ENCODE peak calls at places on chromosomes 1 and 21, in ten cellular contexts. N is GM23338; W is CD8-positive, alpha-beta T cell; T is mammary epithelial cell; Y is heart left ventricle; F is endodermal cell; M is hepatocyte; I is psoas muscle; Q is HL-60; D is cardiac muscle cell. U is an unnamed sample.

GRCh38 chr1:224517171-224517570 is 82.6 kb upstream of the WDR26 start:
- DNase-seq in M (no peak), N (no peak), Y (no peak), I (no peak), D (no peak), T (no peak), W (no peak), F (no peak), Q (no peak), U (no peak)

GRCh38 chr1:242002528-242002927 is 3.6 kb upstream of the MAP1LC3C start:
- DNase-seq in Q (no peak), Y (no peak), W (no peak), T (no peak), D (no peak), F (no peak), I (no peak), N (no peak), M (no peak), U (no peak)

GRCh38 chr1:201530741-201531521 is 8.0 kb upstream of the NAV1 start:
- DNase-seq in D (peak; percentile 81), W (no peak), T (peak; percentile 70), N (peak; percentile 90), I (peak; percentile 88), Q (peak; percentile 61), Y (peak; percentile 89), F (peak; percentile 94), M (peak; percentile 90), U (no peak)

GRCh38 chr1:155598842-155599331 is 11.1 kb upstream of the MSTO1 start:
- DNase-seq in M (peak; percentile 39), F (peak; percentile 69), W (no peak), T (no peak), N (peak; percentile 56), I (no peak), Q (no peak), D (peak; percentile 12), Y (peak; percentile 14), U (no peak)

GRCh38 chr1:42957880-42958487 is 684 bp downstream of the SLC2A1 start:
- DNase-seq in F (peak; percentile 78), Y (peak; percentile 49), I (peak; percentile 44), D (peak; percentile 86), W (peak; percentile 60), Q (peak; percentile 26), M (peak; percentile 88), T (peak; percentile 63), N (peak; percentile 65), U (no peak)

GRCh38 chr21:14215971-14216621 is at the start of gene RBM11:
- DNase-seq in M (peak; percentile 95), T (peak; percentile 69), I (peak; percentile 50), F (peak; percentile 94), N (peak; percentile 95), W (peak; percentile 75), Q (peak; percentile 51), D (peak; percentile 92), Y (peak; percentile 33), U (peak; percentile 69)

GRCh38 chr1:234529661-234530237 is 50.8 kb upstream of the TARBP1 start:
- DNase-seq in F (no peak), Q (peak; percentile 62), I (no peak), T (no peak), W (no peak), N (no peak), M (no peak), D (no peak), Y (no peak), U (no peak)

GRCh38 chr1:212208978-212209644 is 76.1 kb upstream of the PPP2R5A start:
- DNase-seq in Y (no peak), Q (no peak), D (no peak), I (no peak), N (no peak), F (no peak), M (no peak), W (no peak), T (no peak), U (no peak)

GRCh38 chr1:170068923-170069322 is 5.6 kb downstream of the KIFAP3 start:
- DNase-seq in F (no peak), Q (no peak), N (no peak), W (no peak), T (no peak), Y (no peak), I (no peak), D (no peak), M (no peak), U (no peak)
- H3K4me3 ChIP-seq in F (no peak overlapping the region), Q (no peak overlapping the region), N (no peak overlapping the region), W (no peak overlapping the region), T (no peak overlapping the region), Y (peak overlapping the region; percentile 14), I (no peak overlapping the region), D (no peak overlapping the region), M (no peak overlapping the region), U (no peak overlapping the region)

DNA sequence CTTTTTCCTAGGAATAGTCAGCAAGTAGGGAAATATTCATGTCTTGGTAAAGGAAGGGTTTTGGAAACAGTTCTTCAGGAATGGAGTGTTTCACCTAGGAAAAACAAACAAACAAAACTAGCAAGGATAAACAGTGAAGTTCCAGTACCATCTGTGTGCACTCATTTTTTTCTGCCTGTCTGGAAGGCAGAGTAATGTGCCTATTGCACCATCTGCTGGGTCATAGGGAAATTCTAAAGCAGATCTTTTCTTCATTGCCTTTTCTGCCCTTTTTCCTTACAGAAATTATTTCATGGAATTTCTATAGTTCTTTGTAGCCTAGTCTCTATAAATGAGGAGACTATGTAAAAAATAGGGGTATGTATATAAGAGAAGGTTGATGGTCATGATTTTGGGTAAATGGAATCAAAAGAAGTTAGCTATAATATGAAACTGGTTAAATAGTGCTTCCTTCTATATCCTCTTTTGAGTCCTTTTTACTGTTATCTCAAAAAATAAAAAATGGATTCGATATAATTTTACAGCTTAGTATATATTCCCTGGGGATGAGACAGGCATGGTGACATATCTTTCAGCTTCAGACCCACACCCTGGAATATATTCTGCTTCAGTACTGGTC is 3.4 kb upstream of the HRNR start:
- DNase-seq in Q (no peak), M (no peak), F (no peak), N (peak; percentile 4), I (no peak), D (no peak), T (peak; percentile 42), W (no peak), Y (no peak), U (no peak)
- TF ChIP-seq CTCF in Q (no peak), M (no peak), F (no peak), N (peak; percentile 15), I (no peak), D (no peak), T (peak; percentile 7), W (no peak), Y (no peak), U (peak; percentile 65)

GRCh38 chr1:31366796-31367195 is 6.1 kb downstream of the FABP3 start:
- DNase-seq in W (no peak), N (peak; percentile 57), Q (no peak), I (no peak), M (no peak), D (no peak), T (no peak), Y (no peak), F (peak; percentile 63), U (no peak)

GRCh38 chr1:31368611-31369107 is 4.2 kb downstream of the FABP3 start:
- DNase-seq in I (no peak), W (no peak), T (no peak), D (peak; percentile 67), Q (no peak), F (no peak), N (no peak), M (no peak), Y (peak; percentile 73), U (no peak)

GRCh38 chr1:31362032-31362431 is 10.8 kb downstream of the FABP3 start:
- DNase-seq in I (no peak), Y (no peak), Q (no peak), T (no peak), W (no peak), N (no peak), D (no peak), F (no peak), M (no peak), U (no peak)

GRCh38 chr1:31361607-31362006 is 11.3 kb downstream of the FABP3 start:
- DNase-seq in Q (no peak), Y (no peak), F (no peak), M (no peak), N (no peak), T (no peak), I (no peak), W (no peak), D (no peak), U (no peak)

DNA sequence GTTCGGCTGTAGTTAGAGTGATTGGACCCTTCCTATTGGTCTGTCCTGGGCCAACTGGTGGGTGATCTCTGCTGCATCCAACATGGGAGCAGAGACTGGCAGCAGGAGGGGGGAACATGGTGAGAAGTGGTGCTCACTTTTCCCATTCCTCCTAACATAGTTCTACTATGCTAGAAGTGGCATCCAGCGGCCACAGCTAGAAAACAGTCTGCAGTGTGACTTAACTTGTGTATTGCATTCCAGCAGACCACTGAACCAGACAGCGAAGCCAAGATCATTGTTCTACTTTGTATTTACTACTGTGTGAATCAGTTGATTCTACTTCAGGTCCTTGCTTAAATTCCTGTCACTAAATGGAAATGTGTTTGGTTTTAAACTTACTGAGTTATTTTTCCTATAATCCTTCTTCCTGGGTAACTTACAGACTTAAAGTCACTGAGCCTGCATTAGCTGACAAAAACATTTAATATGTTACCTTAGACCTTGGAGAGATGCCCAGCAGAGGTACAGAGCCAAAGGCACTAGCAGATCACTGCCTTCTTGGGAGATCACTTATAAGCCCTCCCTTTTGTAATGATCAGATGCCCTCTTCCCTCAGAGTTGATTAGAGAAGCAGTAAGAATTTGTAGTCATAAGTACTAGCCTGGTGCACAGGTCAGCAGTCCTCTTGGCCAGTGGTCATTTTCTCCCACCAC is 8.2 kb downstream of the FABP3 start:
- DNase-seq in Y (no peak), D (no peak), T (no peak), I (no peak), Q (no peak), N (no peak), M (no peak), F (no peak), W (no peak), U (no peak)
- H3K27ac ChIP-seq in Y (peak overlapping the region; percentile 39), D (peak overlapping the region; percentile 54), T (no peak overlapping the region), I (peak overlapping the region; percentile 63), Q (no peak overlapping the region), N (peak overlapping the region; percentile 19), M (no peak overlapping the region), F (no peak overlapping the region), W (no peak overlapping the region), U (no peak overlapping the region)

GRCh38 chr1:8678688-8679410 is 138.6 kb downstream of the RERE start:
- DNase-seq in I (no peak), N (no peak), Q (no peak), M (no peak), D (no peak), Y (no peak), F (no peak), T (no peak), W (no peak), U (no peak)

GRCh38 chr1:8679411-8679800 is 138.0 kb downstream of the RERE start:
- DNase-seq in M (no peak), D (no peak), Q (no peak), F (no peak), Y (no peak), I (no peak), T (no peak), N (no peak), W (no peak), U (no peak)

GRCh38 chr1:8681317-8681650 is 136.2 kb downstream of the RERE start:
- DNase-seq in W (no peak), F (no peak), Y (no peak), M (no peak), I (no peak), T (no peak), N (no peak), Q (no peak), D (no peak), U (no peak)

GRCh38 chr1:8680628-8681316 is 136.7 kb downstream of the RERE start:
- DNase-seq in T (no peak), W (no peak), N (no peak), F (no peak), I (no peak), Q (no peak), Y (no peak), M (no peak), D (no peak), U (no peak)

GRCh38 chr1:8679929-8680504 is 137.4 kb downstream of the RERE start:
- DNase-seq in F (no peak), Y (no peak), N (no peak), I (no peak), W (no peak), T (no peak), M (no peak), Q (no peak), D (no peak), U (no peak)
- H3K4me3 ChIP-seq in F (no peak overlapping the region), Y (no peak overlapping the region), N (no peak overlapping the region), I (no peak overlapping the region), W (no peak overlapping the region), T (no peak overlapping the region), M (no peak overlapping the region), Q (no peak overlapping the region), D (no peak overlapping the region), U (no peak overlapping the region)

U was measured in RWPE2.